ENCODE peak calls at places on chromosomes 7 and 10, in five cellular contexts. R, H, G, J and Q are unnamed samples. For H3K4me1, the result is how much of the 10 kb centered on the place peaks cover.

GRCh38 chr7:157483515-157483914 is 146.7 kb downstream of the DNAJB6 start:
- DNase-seq in J (no peak), H (no peak), R (no peak), G (no peak), Q (no peak)

GRCh38 chr10:14648042-14648765 is 126.5 kb downstream of the FAM107B start:
- DNase-seq in J (no peak), H (no peak), R (peak), G (peak), Q (peak)

GRCh38 chr7:142357953-142358520 is 100.2 kb upstream of the PRSS58 start:
- DNase-seq in H (peak), G (no peak), R (peak), J (peak), Q (no peak)

GRCh38 chr10:116270691-116271592 is 2.1 kb downstream of the GFRA1 start:
- DNase-seq in R (peak), J (no peak), H (no peak), G (no peak), Q (no peak)

GRCh38 chr7:157674715-157675426 is 338.1 kb downstream of the DNAJB6 start:
- DNase-seq in J (no peak), H (no peak), G (no peak), R (no peak), Q (peak)

GRCh38 chr7:151408839-151409554 is 841 bp downstream of the WDR86 start:
- DNase-seq in G (no peak), H (no peak), J (no peak), R (peak), Q (peak)

GRCh38 chr10:121553861-121554264 is 44.4 kb downstream of the FGFR2 start:
- DNase-seq in H (peak), R (no peak), J (no peak), G (no peak), Q (no peak)

GRCh38 chr10:127210936-127211335 is 14.5 kb upstream of the INSYN2A start:
- DNase-seq in R (no peak), G (no peak), J (no peak), H (no peak), Q (no peak)

GRCh38 chr7:113921363-113921762 is 2.6 kb upstream of the PPP1R3A start:
- DNase-seq in R (no peak), G (no peak), H (no peak), J (no peak), Q (no peak)

GRCh38 chr7:127978421-127978820 is 52.8 kb downstream of the LRRC4 start:
- DNase-seq in R (no peak), G (no peak), H (no peak), J (no peak), Q (no peak)

GRCh38 chr7:118152149-118152548 is 31.8 kb upstream of the LSM8 start:
- DNase-seq in H (no peak), G (no peak), J (no peak), R (peak), Q (no peak)

GRCh38 chr7:38169862-38170261 is 8.2 kb upstream of the STARD3NL start:
- DNase-seq in H (peak), G (no peak), J (peak), R (no peak), Q (no peak)

GRCh38 chr10:103273026-103273425 is 3.9 kb upstream of the INA start:
- DNase-seq in H (peak), R (no peak), J (peak), G (no peak), Q (no peak)

GRCh38 chr7:50851891-50852290 is 69.2 kb upstream of the GRB10 start:
- DNase-seq in G (no peak), H (no peak), R (no peak), J (no peak), Q (no peak)

GRCh38 chr10:102632394-102633062 is 11.8 kb upstream of the TRIM8 start:
- DNase-seq in R (no peak), H (no peak), G (no peak), J (no peak), Q (peak)

GRCh38 chr10:28674782-28675181 is 2.5 kb upstream of the BAMBI start:
- DNase-seq in J (no peak), G (no peak), H (no peak), R (no peak), Q (no peak)

GRCh38 chr10:13496164-13496563 is 32.6 kb downstream of the BEND7 start:
- DNase-seq in H (no peak), G (no peak), J (no peak), R (no peak), Q (no peak)

GRCh38 chr10:101285519-101286070 is 56.3 kb upstream of the LBX1 start:
- DNase-seq in J (no peak), G (no peak), R (peak), H (no peak), Q (no peak)

GRCh38 chr10:21183025-21183424 is 285.9 kb upstream of the NEBL start:
- DNase-seq in R (no peak), J (no peak), G (no peak), H (no peak), Q (no peak)

GRCh38 chr10:26453850-26454249 is 15.7 kb downstream of the APBB1IP start:
- DNase-seq in G (no peak), R (no peak), H (no peak), J (no peak), Q (no peak)

GRCh38 chr10:26454891-26455290 is 16.8 kb downstream of the APBB1IP start:
- DNase-seq in G (no peak), J (no peak), R (no peak), H (no peak), Q (no peak)

GRCh38 chr10:26457088-26457487 is 18.9 kb downstream of the APBB1IP start:
- DNase-seq in H (no peak), G (no peak), J (no peak), R (no peak), Q (no peak)

GRCh38 chr10:26451903-26452302 is 13.8 kb downstream of the APBB1IP start:
- DNase-seq in H (no peak), J (no peak), R (no peak), G (no peak), Q (no peak)

DNA sequence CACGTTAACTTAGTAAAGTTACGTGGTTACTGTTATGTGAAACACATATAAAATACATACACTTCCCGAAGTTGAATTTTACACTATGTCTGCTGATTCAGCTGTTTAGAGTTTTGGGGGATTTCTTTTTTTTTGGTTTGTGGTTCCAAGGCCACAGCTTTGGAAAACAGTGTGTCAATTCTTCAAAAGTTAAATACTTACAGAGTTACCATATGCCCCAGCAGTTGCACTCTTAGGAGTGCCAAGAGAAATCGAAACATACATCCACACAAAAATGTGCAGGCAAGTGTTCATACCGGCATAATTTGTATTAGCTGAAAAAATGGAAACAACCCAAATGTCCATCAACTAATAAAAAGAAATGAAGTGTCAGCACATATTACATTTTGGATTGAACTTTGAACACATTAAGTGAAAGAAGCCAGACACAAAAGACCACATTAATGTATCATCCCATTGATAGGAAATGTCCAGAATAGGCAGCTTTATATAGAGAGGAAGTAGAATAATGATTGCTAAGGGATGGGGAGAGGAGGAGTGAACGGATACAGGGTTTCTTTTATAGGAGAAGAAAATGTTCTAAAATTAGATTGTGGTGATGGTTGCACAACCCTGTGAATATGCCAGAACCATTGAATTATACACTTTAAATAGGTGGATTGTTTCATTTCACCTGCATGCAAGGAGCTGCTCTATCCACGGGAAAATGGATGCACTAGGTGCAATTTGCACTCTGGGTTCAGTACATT is 17.6 kb downstream of the APBB1IP start:
- DNase-seq in H (no peak), R (no peak), G (no peak), J (no peak), Q (no peak)
- H3K4me1 ChIP-seq in H (under half), R (under half), G (under half), J (under half), Q (under half)

DNA sequence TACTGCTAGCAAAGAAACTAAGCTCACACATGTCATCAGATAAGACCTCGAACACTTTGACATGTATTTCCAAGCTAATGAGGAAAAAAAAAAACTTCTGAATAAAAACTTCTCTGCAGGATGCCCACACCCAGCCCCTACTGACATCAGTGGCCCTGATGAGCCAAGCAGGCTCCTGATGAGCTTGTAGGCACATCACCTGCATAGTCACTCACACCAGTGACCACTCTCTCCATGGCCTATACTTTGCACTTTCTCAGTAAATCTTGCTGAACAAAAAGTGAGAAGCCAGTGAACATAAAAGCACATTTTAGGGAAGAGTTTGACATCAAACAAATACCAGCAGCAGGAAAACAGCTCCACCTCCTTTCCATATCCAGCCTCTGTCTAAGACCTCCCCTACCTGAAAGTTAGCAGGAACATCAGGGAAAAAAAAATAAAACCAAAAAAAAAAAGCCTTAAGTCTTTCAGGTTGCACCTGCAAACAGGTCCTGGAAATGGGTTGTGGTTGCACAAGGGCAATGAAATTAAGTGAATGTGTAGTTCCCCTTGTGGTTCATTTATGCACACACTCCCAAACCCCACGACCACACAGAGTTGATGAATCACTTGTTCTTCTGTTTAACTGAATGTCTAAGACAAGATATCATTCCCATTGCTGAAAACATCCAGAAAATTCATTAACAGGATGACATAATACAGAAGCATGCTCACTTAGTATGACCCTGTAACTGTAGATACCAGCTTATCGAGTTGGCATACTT is 205.2 kb upstream of the PDE1C start:
- DNase-seq in R (no peak), G (no peak), J (no peak), H (no peak), Q (no peak)
- TF ChIP-seq CTCF in R (no peak), G (no peak), J (no peak), H (no peak), Q (no peak)

GRCh38 chr7:116432517-116432916 is 67.0 kb upstream of the CAV2 start:
- DNase-seq in J (no peak), R (no peak), G (no peak), H (no peak), Q (no peak)
- H3K4me3 ChIP-seq in J (no peak), R (no peak), G (no peak), H (no peak), Q (no peak)

DNA sequence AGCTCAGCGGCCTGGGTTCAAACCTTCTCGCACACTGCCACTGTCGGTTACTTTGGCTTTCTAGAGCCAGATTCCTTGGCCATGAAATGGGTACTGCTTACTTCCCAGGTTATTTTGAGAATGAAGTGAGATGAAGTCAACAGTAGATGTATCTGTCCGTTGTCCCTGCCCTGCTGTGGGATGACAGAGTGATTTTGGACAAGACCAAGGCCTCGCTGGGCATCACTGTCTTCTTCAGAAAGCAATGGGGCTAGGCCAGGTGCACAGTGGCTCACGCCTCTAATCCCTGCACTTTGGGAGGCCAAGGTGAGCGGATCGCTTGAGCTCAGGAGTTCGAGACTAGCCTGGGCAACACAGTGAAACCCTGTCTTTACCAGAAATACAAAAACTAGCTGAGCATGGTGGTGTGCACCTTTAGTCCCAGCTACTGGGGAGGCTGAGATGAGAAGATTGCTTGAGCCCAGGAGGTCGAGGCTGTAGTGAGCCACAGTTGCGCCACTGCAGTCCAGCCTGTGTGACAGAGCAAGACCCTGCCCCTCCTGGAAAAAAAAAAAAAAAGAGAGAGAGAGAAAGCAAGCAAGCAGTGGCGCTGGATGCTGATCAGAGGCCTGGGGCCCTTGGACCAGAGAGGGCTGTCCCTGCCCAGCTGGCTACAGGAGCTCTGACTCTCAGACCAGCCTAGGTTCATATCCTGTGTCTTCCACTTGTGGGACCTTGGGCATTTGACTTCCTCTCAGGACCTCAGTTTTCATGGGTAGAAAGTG is 25.8 kb downstream of the ZMIZ1 start:
- DNase-seq in J (no peak), R (no peak), H (no peak), G (no peak), Q (no peak)
- H3K4me1 ChIP-seq in J (half or more), R (under half), H (under half), G (half or more), Q (half or more)

DNA sequence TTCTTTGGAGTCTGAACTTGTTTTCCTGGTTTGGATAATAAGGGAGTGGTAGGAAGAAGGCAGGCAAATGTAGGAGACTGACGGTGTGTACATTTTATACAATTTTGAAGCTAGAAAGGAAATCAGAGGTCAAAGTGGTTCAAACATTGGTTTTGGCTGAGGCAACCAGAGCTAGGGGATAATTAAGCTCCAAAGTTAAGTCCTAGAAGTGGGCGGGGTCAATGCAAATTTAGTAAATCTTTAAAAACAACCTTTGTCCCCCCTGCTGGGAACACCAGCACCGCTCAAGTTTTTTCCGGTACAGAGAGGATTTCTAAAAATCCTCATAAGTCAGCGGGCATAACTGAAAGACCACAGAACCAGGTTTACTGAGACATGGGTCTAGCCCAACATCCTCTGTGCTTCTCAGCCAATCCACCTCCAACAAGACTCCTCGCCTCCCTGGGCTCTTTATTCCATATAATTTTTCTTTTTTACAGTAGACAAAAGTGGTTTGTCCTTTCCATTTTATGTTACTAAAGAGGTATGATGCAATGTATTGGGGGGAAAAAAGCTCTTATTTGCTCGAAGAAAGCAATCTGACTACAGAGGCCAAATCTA is 1.7 kb downstream of the GLUD1 start:
- DNase-seq in H (peak), J (no peak), R (peak), G (no peak), Q (no peak)
- TF ChIP-seq CTCF in H (no peak), J (no peak), R (no peak), G (no peak), Q (no peak)

GRCh38 chr7:19118896-19119301 is 1.5 kb upstream of the TWIST1 start:
- DNase-seq in R (peak), J (no peak), H (no peak), G (no peak), Q (no peak)
- H3K4me3 ChIP-seq in R (peak), J (no peak), H (no peak), G (peak), Q (no peak)

GRCh38 chr10:61633665-61634064 is 29.1 kb upstream of the CABCOCO1 start:
- DNase-seq in H (peak), R (no peak), J (no peak), G (no peak), Q (no peak)
- H3K4me1 ChIP-seq in H (under half), R (under half), J (half or more), G (under half), Q (under half)

DNA sequence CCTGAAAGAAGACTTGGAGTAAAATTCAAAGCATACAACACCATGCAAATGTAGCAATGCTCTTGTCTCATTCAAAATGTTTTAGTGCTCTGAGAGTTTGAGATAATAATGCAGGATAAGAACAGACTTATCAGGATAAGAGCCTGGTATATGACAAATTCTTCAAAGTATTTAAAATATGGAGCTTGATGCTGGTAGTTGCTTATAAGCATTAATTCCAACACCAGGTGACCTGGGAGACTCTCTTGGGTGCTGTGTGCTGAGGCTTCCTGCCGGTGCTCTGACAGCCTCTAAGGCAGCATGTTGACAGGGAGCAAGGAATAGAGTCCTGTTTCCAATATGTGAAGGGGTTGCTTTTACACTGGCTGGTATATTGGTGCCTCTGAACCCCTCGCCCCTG is 34.8 kb upstream of the SLC26A5 start:
- DNase-seq in H (no peak), G (no peak), J (no peak), R (no peak), Q (no peak)
- TF ChIP-seq CTCF in H (no peak), G (no peak), J (no peak), R (no peak), Q (no peak)

DNA sequence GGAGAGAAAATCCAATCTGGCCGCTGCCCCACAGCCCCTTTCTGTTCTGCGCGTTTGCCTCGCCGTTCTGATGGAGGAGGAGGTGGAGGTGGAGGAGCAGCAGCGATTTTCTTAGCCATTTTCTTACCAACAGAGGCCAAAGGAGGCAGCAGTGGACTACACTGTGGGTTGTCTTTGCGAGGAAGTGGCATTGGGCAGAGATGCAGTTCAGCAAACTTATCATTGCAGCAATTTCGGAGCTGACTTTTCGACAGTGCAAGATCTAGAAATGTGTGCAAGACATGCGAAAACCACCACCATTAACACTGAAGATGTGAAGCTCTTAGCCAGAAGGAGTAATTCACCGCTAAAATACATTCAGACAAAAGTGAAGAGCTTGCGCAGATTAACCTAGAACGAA is 1.9 kb upstream of the ARL4A start:
- DNase-seq in H (no peak), R (peak), G (no peak), J (peak), Q (no peak)
- H3K4me3 ChIP-seq in H (peak), R (peak), G (no peak), J (peak), Q (peak)